ENCODE peak calls at places on chromosomes 5 and 9, in eight cellular contexts. X is WERI-Rb-1; J is left ventricle myocardium inferior; P is left lung; F is uterus; A is HL-60; Z is CD8-positive, alpha-beta T cell; Y is aorta. M is an unnamed sample.
A peak's percentile ranks its signal among the peaks of the same experiment; 100 is the strongest.

GRCh38 chr5:36239370-36240293 is 2.1 kb downstream of the NADK2 start:
- DNase-seq in J (no peak), A (no peak), X (no peak), P (no peak), Z (no peak), Y (no peak), F (no peak), M (no peak)

GRCh38 chr5:154320209-154320608 is 125.6 kb upstream of the SAP30L start:
- DNase-seq in A (no peak), F (no peak), Y (no peak), Z (no peak), J (no peak), P (no peak), X (no peak), M (no peak)

GRCh38 chr9:110048976-110049698 is 158.8 kb downstream of the C9orf152 start:
- DNase-seq in J (no peak), A (no peak), Z (no peak), X (peak; percentile 30), F (no peak), Y (peak; percentile 55), P (peak; percentile 83), M (no peak)

GRCh38 chr9:122370303-122370702 is 521 bp upstream of the PTGS1 start:
- DNase-seq in P (peak; percentile 87), Z (no peak), A (no peak), Y (peak; percentile 79), J (no peak), F (no peak), X (no peak), M (no peak)

GRCh38 chr9:96604005-96604320 is 15.7 kb downstream of the CDC14B start:
- DNase-seq in Y (no peak), Z (no peak), P (no peak), F (no peak), J (no peak), X (no peak), A (no peak), M (no peak)

GRCh38 chr5:59039003-59039295 is 456.1 kb downstream of the RAB3C start:
- DNase-seq in P (no peak), Y (no peak), J (no peak), X (peak; percentile 45), F (no peak), A (no peak), Z (no peak), M (no peak)

GRCh38 chr9:21528123-21528808 is 46.2 kb upstream of the IFNE start:
- DNase-seq in P (peak; percentile 37), Y (peak; percentile 21), A (no peak), F (no peak), Z (no peak), X (no peak), J (no peak), M (no peak)

GRCh38 chr9:84212224-84212623 is 128.3 kb downstream of the SLC28A3 start:
- DNase-seq in P (no peak), X (no peak), J (no peak), Y (no peak), A (no peak), Z (no peak), F (no peak), M (no peak)

GRCh38 chr5:170154297-170154696 is 48.6 kb downstream of the FOXI1 start:
- DNase-seq in J (no peak), P (no peak), A (no peak), Z (no peak), F (no peak), X (no peak), Y (no peak), M (no peak)

GRCh38 chr5:143219696-143220095 is 183.8 kb downstream of the NR3C1 start:
- DNase-seq in Z (no peak), Y (no peak), A (no peak), P (no peak), F (no peak), J (no peak), X (no peak), M (no peak)

GRCh38 chr9:130894546-130894945 is 2.1 kb downstream of the QRFP start:
- DNase-seq in X (no peak), F (no peak), A (no peak), Y (no peak), P (peak; percentile 14), J (no peak), Z (no peak), M (peak; percentile 18)

GRCh38 chr9:96109718-96110351 is 192.1 kb downstream of the HSD17B3 start:
- DNase-seq in F (no peak), Z (no peak), J (no peak), Y (no peak), P (no peak), X (no peak), A (peak; percentile 75), M (no peak)

GRCh38 chr5:137332296-137332695 is 166.8 kb downstream of the SPOCK1 start:
- DNase-seq in X (no peak), F (no peak), J (peak; percentile 18), Y (no peak), Z (no peak), A (no peak), P (no peak), M (no peak)

GRCh38 chr9:112601646-112602045 is 115.0 kb downstream of the KIAA1958 start:
- DNase-seq in Z (no peak), P (no peak), F (no peak), Y (no peak), J (no peak), A (no peak), X (no peak), M (no peak)

GRCh38 chr5:91212336-91213092 is 170.6 kb downstream of the ARRDC3 start:
- DNase-seq in F (peak; percentile 73), J (no peak), P (no peak), X (no peak), Y (peak; percentile 50), A (peak; percentile 11), Z (no peak), M (no peak)

GRCh38 chr5:91206734-91207133 is 176.4 kb downstream of the ARRDC3 start:
- DNase-seq in J (no peak), P (no peak), F (no peak), X (no peak), A (no peak), Y (no peak), Z (no peak), M (no peak)

GRCh38 chr5:91206103-91206502 is 177.0 kb downstream of the ARRDC3 start:
- DNase-seq in F (no peak), X (no peak), J (no peak), P (no peak), Z (no peak), A (no peak), Y (no peak), M (no peak)

GRCh38 chr5:91207248-91207647 is 175.9 kb downstream of the ARRDC3 start:
- DNase-seq in P (no peak), X (no peak), F (no peak), A (no peak), Y (no peak), Z (no peak), J (no peak), M (no peak)
- H3K27ac ChIP-seq in P (no peak overlapping the region), X (no peak overlapping the region), F (no peak overlapping the region), A (no peak overlapping the region), Y (no peak overlapping the region), Z (no peak overlapping the region), J (no peak overlapping the region), M (no peak overlapping the region)

DNA sequence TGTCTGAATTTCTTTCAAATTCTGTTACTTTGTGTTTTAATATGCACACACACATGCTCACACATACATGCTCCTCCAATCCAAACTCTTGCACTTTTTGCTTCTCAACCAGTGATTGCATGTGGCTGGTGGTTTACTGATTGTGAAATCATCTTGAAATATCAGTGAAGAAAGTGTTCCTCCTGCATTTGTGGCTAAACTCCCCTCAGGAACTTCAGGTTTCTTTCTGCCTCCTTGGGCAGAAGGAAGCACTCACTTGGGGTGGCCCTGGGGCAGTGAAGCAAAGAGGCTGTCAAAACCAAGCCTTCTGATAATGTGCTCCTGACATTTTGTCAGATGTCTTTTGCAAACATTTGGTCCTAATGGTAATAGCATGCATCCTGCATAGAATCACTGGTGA is 377.3 kb upstream of the KLF4 start:
- DNase-seq in J (no peak), A (peak; percentile 82), P (no peak), F (no peak), Z (no peak), Y (no peak), X (no peak), M (no peak)
- H3K27ac ChIP-seq in J (no peak overlapping the region), A (no peak overlapping the region), P (peak overlapping the region; percentile 75), F (no peak overlapping the region), Z (no peak overlapping the region), Y (no peak overlapping the region), X (no peak overlapping the region), M (no peak overlapping the region)

DNA sequence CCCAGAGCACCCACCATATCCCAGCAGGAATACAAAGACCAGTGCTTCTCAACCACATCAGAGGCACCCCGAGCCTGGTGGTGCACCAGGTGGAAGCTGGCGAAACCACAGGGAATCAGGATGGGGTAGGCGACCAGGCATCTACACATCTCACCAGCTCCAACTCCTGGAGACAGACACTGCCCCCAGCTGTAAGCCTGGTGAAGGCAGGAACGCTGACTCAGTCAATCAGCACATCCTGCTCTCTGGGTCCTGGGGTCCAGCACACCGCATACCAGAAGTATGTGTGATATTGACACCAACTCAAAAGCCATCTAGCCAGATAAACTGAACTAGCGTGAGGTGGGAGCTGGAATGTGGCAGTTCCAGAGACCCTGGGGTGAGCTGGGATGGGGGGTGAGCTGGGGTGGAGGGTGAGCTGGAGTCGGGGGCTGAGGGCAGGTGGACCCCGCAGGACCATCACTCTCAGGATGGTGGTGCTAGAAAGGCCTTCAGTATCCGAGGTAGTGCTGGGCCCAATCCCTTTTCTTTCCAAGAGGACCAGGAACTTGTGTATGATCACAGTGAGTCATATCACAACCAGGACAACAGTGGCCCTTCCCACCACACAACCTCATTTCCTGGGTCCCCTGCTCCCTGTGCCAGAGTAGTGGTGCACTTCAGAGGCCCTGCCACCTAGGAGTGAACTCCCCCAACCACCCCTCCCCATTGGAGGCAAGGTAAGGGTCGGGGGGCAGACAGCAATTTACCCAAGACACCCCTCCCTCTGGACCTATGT is 2.5 kb downstream of the DBN1 start:
- DNase-seq in X (no peak), P (no peak), A (no peak), J (no peak), F (no peak), Y (no peak), Z (no peak), M (no peak)
- H3K27ac ChIP-seq in X (no peak overlapping the region), P (no peak overlapping the region), A (no peak overlapping the region), J (peak overlapping the region; percentile 92), F (no peak overlapping the region), Y (no peak overlapping the region), Z (no peak overlapping the region), M (no peak overlapping the region)

GRCh38 chr5:158881076-158881880 is 218.4 kb downstream of the EBF1 start:
- DNase-seq in P (no peak), X (no peak), Z (no peak), A (no peak), Y (no peak), F (no peak), J (no peak), M (no peak)

GRCh38 chr5:158882236-158882635 is 217.5 kb downstream of the EBF1 start:
- DNase-seq in Z (no peak), X (no peak), P (no peak), J (no peak), Y (no peak), A (no peak), F (no peak), M (no peak)

GRCh38 chr5:158882660-158883059 is 217.1 kb downstream of the EBF1 start:
- DNase-seq in X (no peak), F (no peak), Y (no peak), J (no peak), Z (no peak), A (no peak), P (no peak), M (no peak)

GRCh38 chr5:158884827-158885512 is 214.7 kb downstream of the EBF1 start:
- DNase-seq in A (no peak), Y (no peak), F (no peak), P (no peak), X (no peak), Z (no peak), J (no peak), M (no peak)

GRCh38 chr5:158883502-158883901 is 216.2 kb downstream of the EBF1 start:
- DNase-seq in X (no peak), Z (no peak), J (no peak), P (no peak), Y (no peak), F (no peak), A (no peak), M (no peak)
- H3K27ac ChIP-seq in X (no peak overlapping the region), Z (no peak overlapping the region), J (no peak overlapping the region), P (no peak overlapping the region), Y (no peak overlapping the region), F (no peak overlapping the region), A (no peak overlapping the region), M (no peak overlapping the region)